ENCODE peak calls at places on chromosomes 3 and 15, in six cellular contexts. One of them, this sample, is unnamed.

GRCh38 chr3:40528426-40528825 is 3.7 kb downstream of the ZNF621 start:
- DNase-seq in WTC11: no peak
- DNase-seq in H1: no peak
- DNase-seq in K562: no peak
- DNase-seq in GM12878: no peak
- DNase-seq in HCT116: no peak
- DNase-seq in this sample: no peak

GRCh38 chr3:8499181-8499611 is 2.4 kb upstream of the LMCD1 start:
- DNase-seq in WTC11: peak; percentile 18
- DNase-seq in H1: peak; percentile 81
- DNase-seq in K562: no peak
- DNase-seq in GM12878: no peak
- DNase-seq in HCT116: no peak
- DNase-seq in this sample: peak; percentile 92

GRCh38 chr3:128285042-128285924 is 132.0 kb downstream of the EEFSEC start:
- DNase-seq in WTC11: no peak
- DNase-seq in H1: no peak
- DNase-seq in K562: no peak
- DNase-seq in GM12878: no peak
- DNase-seq in HCT116: no peak
- DNase-seq in this sample: no peak

GRCh38 chr3:75272708-75273107 is 391.4 kb upstream of the FRG2C start:
- DNase-seq in WTC11: no peak
- DNase-seq in H1: no peak
- DNase-seq in K562: no peak
- DNase-seq in GM12878: no peak
- DNase-seq in HCT116: no peak
- DNase-seq in this sample: no peak

GRCh38 chr3:177935008-177935407 is 601.2 kb upstream of the KCNMB2 start:
- DNase-seq in WTC11: no peak
- DNase-seq in H1: no peak
- DNase-seq in K562: no peak
- DNase-seq in GM12878: no peak
- DNase-seq in HCT116: no peak
- DNase-seq in this sample: peak; percentile 23

GRCh38 chr3:8885806-8886205 is 77.5 kb downstream of the RAD18 start:
- DNase-seq in WTC11: no peak
- DNase-seq in H1: no peak
- DNase-seq in K562: no peak
- DNase-seq in GM12878: no peak
- DNase-seq in HCT116: no peak
- DNase-seq in this sample: no peak

GRCh38 chr3:149388001-149388435 is 10.6 kb upstream of the TM4SF1 start:
- DNase-seq in WTC11: no peak
- DNase-seq in H1: no peak
- DNase-seq in K562: no peak
- DNase-seq in GM12878: no peak
- DNase-seq in HCT116: no peak
- DNase-seq in this sample: no peak

GRCh38 chr3:74089854-74090253 is 465.1 kb upstream of the PDZRN3 start:
- DNase-seq in WTC11: no peak
- DNase-seq in H1: no peak
- DNase-seq in K562: no peak
- DNase-seq in GM12878: no peak
- DNase-seq in HCT116: no peak
- DNase-seq in this sample: no peak

GRCh38 chr15:47516576-47517371 is 200.5 kb upstream of the SEMA6D start:
- DNase-seq in WTC11: no peak
- DNase-seq in H1: no peak
- DNase-seq in K562: no peak
- DNase-seq in GM12878: no peak
- DNase-seq in HCT116: no peak
- DNase-seq in this sample: no peak

GRCh38 chr3:16496408-16497222 is 16.9 kb downstream of the RFTN1 start:
- DNase-seq in WTC11: no peak
- DNase-seq in H1: no peak
- DNase-seq in K562: no peak
- DNase-seq in GM12878: peak; percentile 60
- DNase-seq in HCT116: no peak
- DNase-seq in this sample: no peak

GRCh38 chr3:126969586-126969985 is 13.3 kb upstream of the PLXNA1 start:
- DNase-seq in WTC11: no peak
- DNase-seq in H1: no peak
- DNase-seq in K562: no peak
- DNase-seq in GM12878: no peak
- DNase-seq in HCT116: no peak
- DNase-seq in this sample: no peak

GRCh38 chr3:129033619-129034321 is 26.8 kb upstream of the GP9 start:
- DNase-seq in WTC11: no peak
- DNase-seq in H1: no peak
- DNase-seq in K562: no peak
- DNase-seq in GM12878: no peak
- DNase-seq in HCT116: no peak
- DNase-seq in this sample: no peak

GRCh38 chr15:84883916-84884781 is at the start of gene SLC28A1:
- DNase-seq in WTC11: no peak
- DNase-seq in H1: no peak
- DNase-seq in K562: no peak
- DNase-seq in GM12878: no peak
- DNase-seq in HCT116: no peak
- DNase-seq in this sample: peak; percentile 70

GRCh38 chr15:40242671-40243070 is 3.8 kb downstream of the PAK6 start:
- DNase-seq in WTC11: no peak
- DNase-seq in H1: no peak
- DNase-seq in K562: no peak
- DNase-seq in GM12878: no peak
- DNase-seq in HCT116: no peak
- DNase-seq in this sample: no peak

GRCh38 chr3:13110678-13111116 is 37.5 kb upstream of the IQSEC1 start:
- DNase-seq in WTC11: no peak
- DNase-seq in H1: no peak
- DNase-seq in K562: no peak
- DNase-seq in GM12878: peak; percentile 76
- DNase-seq in HCT116: no peak
- DNase-seq in this sample: no peak

GRCh38 chr3:40191251-40191650 is 118.3 kb upstream of the EIF1B start:
- DNase-seq in WTC11: no peak
- DNase-seq in H1: no peak
- DNase-seq in K562: no peak
- DNase-seq in GM12878: no peak
- DNase-seq in HCT116: no peak
- DNase-seq in this sample: no peak

GRCh38 chr3:4409415-4409814 is 57.7 kb downstream of the SUMF1 start:
- DNase-seq in WTC11: no peak
- DNase-seq in H1: no peak
- DNase-seq in K562: peak; percentile 65
- DNase-seq in GM12878: no peak
- DNase-seq in HCT116: no peak
- DNase-seq in this sample: no peak

GRCh38 chr3:131849640-131850039 is 185.2 kb downstream of the CPNE4 start:
- DNase-seq in WTC11: no peak
- DNase-seq in H1: no peak
- DNase-seq in K562: no peak
- DNase-seq in GM12878: no peak
- DNase-seq in HCT116: no peak
- DNase-seq in this sample: no peak

GRCh38 chr3:57597973-57598351 is 818 bp upstream of the ARF4 start:
- DNase-seq in WTC11: no peak
- DNase-seq in H1: no peak
- DNase-seq in K562: no peak
- DNase-seq in GM12878: no peak
- DNase-seq in HCT116: no peak
- DNase-seq in this sample: no peak

GRCh38 chr3:178513539-178514410 is 22.5 kb upstream of the KCNMB2 start:
- DNase-seq in WTC11: no peak
- DNase-seq in H1: no peak
- DNase-seq in K562: no peak
- DNase-seq in GM12878: no peak
- DNase-seq in HCT116: no peak
- DNase-seq in this sample: no peak

GRCh38 chr3:157494581-157495281 is 8.5 kb downstream of the VEPH1 start:
- DNase-seq in WTC11: no peak
- DNase-seq in H1: no peak
- DNase-seq in K562: no peak
- DNase-seq in GM12878: no peak
- DNase-seq in HCT116: no peak
- DNase-seq in this sample: no peak

GRCh38 chr3:52126036-52126435 is 28.2 kb downstream of the POC1A start:
- DNase-seq in WTC11: no peak
- DNase-seq in H1: no peak
- DNase-seq in K562: no peak
- DNase-seq in GM12878: no peak
- DNase-seq in HCT116: no peak
- DNase-seq in this sample: no peak

GRCh38 chr15:92643849-92644815 is 11.4 kb downstream of the FAM174B start:
- DNase-seq in WTC11: no peak
- DNase-seq in H1: no peak
- DNase-seq in K562: no peak
- DNase-seq in GM12878: no peak
- DNase-seq in HCT116: no peak
- DNase-seq in this sample: no peak

GRCh38 chr3:190591080-190591479 is 77.2 kb downstream of the IL1RAP start:
- DNase-seq in WTC11: no peak
- DNase-seq in H1: no peak
- DNase-seq in K562: no peak
- DNase-seq in GM12878: no peak
- DNase-seq in HCT116: no peak
- DNase-seq in this sample: no peak

DNA sequence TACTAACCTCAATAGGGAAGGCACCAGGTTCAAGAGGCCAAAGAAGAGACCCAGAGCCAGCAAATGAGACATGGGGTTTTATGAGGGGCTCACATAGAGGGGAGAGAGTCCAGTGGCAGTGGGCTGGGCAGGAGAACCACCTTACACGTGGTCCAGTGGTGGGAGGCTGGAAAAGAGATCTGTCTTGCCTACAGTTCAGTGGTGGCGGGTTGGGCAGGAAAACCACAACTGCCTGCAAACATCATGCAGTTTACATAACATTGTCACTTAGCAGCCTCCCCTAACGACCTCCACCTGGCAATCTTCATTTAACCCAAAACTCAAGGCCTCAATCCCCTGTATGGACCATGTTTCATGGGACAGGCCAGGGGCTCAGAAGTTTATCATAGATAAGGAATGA is 29.1 kb downstream of the CRYGS start:
- DNase-seq in WTC11: no peak
- DNase-seq in H1: no peak
- DNase-seq in K562: no peak
- DNase-seq in GM12878: no peak
- DNase-seq in HCT116: no peak
- DNase-seq in this sample: no peak
- TF ChIP-seq ATF3 in WTC11: no peak
- TF ChIP-seq ATF3 in H1: no peak
- TF ChIP-seq ATF3 in K562: no peak
- TF ChIP-seq ATF3 in GM12878: no peak
- TF ChIP-seq ATF3 in HCT116: no peak
- TF ChIP-seq ATF3 in this sample: no peak

DNA sequence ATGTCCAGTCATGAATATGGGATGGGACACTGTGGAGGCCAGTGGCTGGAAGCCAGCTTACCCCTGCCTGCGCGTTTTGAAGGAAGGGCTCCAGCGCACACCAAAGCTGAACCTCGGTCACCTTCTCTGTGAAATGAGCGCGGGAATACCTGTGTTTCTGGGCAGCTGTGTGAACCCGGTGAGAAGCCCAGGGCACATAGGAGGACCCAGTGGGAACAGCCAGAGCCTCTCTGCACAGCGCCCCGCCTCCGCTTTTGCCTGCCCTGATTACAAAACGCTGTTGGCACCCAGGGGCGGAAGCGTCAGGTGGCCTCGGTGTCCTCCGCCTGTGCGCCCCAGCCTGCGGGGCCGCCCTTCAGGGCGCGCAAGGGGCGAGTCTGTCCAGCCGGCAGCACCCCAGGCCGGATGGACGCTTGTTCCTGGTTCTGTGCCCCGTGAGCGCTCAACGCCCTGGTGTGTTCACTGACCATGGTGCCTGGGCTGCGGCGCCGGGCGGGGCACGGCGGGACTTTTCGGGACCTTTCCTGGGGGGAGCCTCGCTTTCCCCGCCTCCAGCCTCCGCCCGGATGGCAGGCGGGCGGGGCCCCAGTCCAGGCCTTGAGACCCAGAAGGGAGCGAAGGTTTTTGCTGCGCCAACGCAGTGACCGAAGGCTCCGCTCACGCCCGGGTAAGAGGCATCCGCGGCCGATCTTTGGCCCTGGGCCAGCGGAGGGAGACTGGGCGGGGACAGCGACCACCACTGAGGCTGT is at the start of gene SQOR:
- DNase-seq in WTC11: peak; percentile 65
- DNase-seq in H1: no peak
- DNase-seq in K562: no peak
- DNase-seq in GM12878: peak; percentile 59
- DNase-seq in HCT116: peak; percentile 73
- DNase-seq in this sample: peak; percentile 68
- TF ChIP-seq ATF3 in WTC11: no peak
- TF ChIP-seq ATF3 in H1: no peak
- TF ChIP-seq ATF3 in K562: no peak
- TF ChIP-seq ATF3 in GM12878: no peak
- TF ChIP-seq ATF3 in HCT116: no peak
- TF ChIP-seq ATF3 in this sample: no peak

DNA sequence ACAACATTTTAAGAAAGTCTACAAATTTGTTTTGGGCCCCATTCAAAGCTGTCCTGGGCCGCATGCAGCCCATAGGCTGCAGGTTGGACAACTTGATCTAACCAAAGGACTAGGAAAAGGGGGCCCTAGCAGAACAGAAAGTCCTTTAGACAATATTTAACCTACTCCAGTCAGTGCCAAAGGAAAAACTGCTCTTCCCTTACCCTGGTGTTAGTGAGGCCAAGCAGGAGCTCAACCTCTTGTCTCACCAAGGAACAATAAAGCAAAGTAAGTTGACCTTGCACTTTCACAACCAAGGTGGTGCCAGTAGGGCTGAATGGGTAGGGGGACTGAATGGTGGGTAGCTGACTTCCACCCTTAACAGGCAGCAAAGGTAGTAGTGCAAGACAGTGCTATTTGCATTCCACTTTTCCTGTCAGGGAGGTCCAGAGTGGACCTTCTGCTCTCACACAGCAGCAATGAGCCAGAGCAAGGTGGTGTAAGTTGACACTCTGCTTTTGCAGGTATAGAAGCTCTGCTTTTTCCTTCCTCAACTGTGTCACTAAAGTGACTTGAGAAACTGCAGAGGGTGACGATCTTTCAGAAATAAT is 124.9 kb downstream of the WDR72 start:
- DNase-seq in WTC11: no peak
- DNase-seq in H1: no peak
- DNase-seq in K562: no peak
- DNase-seq in GM12878: no peak
- DNase-seq in HCT116: no peak
- DNase-seq in this sample: no peak
- TF ChIP-seq ATF3 in WTC11: no peak
- TF ChIP-seq ATF3 in H1: no peak
- TF ChIP-seq ATF3 in K562: no peak
- TF ChIP-seq ATF3 in GM12878: no peak
- TF ChIP-seq ATF3 in HCT116: no peak
- TF ChIP-seq ATF3 in this sample: no peak

GRCh38 chr3:164737174-164737573 is 341.1 kb downstream of the SI start:
- DNase-seq in WTC11: no peak
- DNase-seq in H1: no peak
- DNase-seq in K562: no peak
- DNase-seq in GM12878: no peak
- DNase-seq in HCT116: no peak
- DNase-seq in this sample: no peak

GRCh38 chr3:164730810-164731209 is 347.5 kb downstream of the SI start:
- DNase-seq in WTC11: no peak
- DNase-seq in H1: no peak
- DNase-seq in K562: no peak
- DNase-seq in GM12878: no peak
- DNase-seq in HCT116: no peak
- DNase-seq in this sample: no peak

GRCh38 chr3:164732166-164732565 is 346.1 kb downstream of the SI start:
- DNase-seq in WTC11: no peak
- DNase-seq in H1: no peak
- DNase-seq in K562: no peak
- DNase-seq in GM12878: no peak
- DNase-seq in HCT116: no peak
- DNase-seq in this sample: no peak
- TF ChIP-seq ATF3 in WTC11: no peak
- TF ChIP-seq ATF3 in H1: no peak
- TF ChIP-seq ATF3 in K562: no peak
- TF ChIP-seq ATF3 in GM12878: no peak
- TF ChIP-seq ATF3 in HCT116: no peak
- TF ChIP-seq ATF3 in this sample: no peak